ENCODE peak calls at places on chromosomes 5 and 9, in seven cellular contexts. K is stimulated activated CD4-positive, alpha-beta T cell treated with anti-CD3 and anti-CD28 coated beads, Interleukin-1b, Interleukin-23, amount 100 ng/mL, for 24 hours; P is NCI-H774; U is left colon; W is stimulated activated CD8-positive, alpha-beta memory T cell treated with anti-CD3 and anti-CD28 coated beads, Interleukin-15, amount 100 ng/mL, for 24 hours; I is bronchial epithelial cell; A is nucleus accumbens. D is an unnamed sample.

GRCh38 chr5:86999951-87000350 is 267.7 kb upstream of the RASA1 start:
- DNase-seq in W (no peak), P (no peak), K (no peak), I (no peak), A (no peak), U (no peak), D (no peak)

GRCh38 chr5:172315599-172316531 is 32.3 kb upstream of the UBTD2 start:
- DNase-seq in K (no peak), W (no peak), A (no peak), P (no peak), U (no peak), I (no peak), D (no peak)

GRCh38 chr5:29169851-29170250 is 2023.6 kb upstream of the CDH6 start:
- DNase-seq in U (no peak), P (no peak), I (no peak), W (no peak), A (no peak), K (no peak), D (no peak)

GRCh38 chr5:82045526-82046267 is 73.9 kb downstream of the ATG10 start:
- DNase-seq in A (no peak), U (no peak), P (no peak), I (peak), W (no peak), K (no peak), D (peak)

GRCh38 chr9:34486572-34486971 is 28.0 kb downstream of the DNAI1 start:
- DNase-seq in U (no peak), W (no peak), I (no peak), P (no peak), K (no peak), A (no peak), D (no peak)

GRCh38 chr9:38694676-38695075 is 25.3 kb downstream of the FAM240B start:
- DNase-seq in I (no peak), U (no peak), P (no peak), W (no peak), A (peak), K (no peak), D (no peak)

GRCh38 chr9:121842612-121842978 is 191.2 kb downstream of the DAB2IP start:
- DNase-seq in A (no peak), W (no peak), P (no peak), U (no peak), I (peak), K (no peak), D (peak)

GRCh38 chr5:134906811-134907210 is 1.9 kb downstream of the PCBD2 start:
- DNase-seq in A (no peak), I (no peak), U (no peak), P (no peak), K (no peak), W (no peak), D (no peak)

GRCh38 chr9:21110708-21111576 is 30.7 kb downstream of the IFNW1 start:
- DNase-seq in A (no peak), U (no peak), W (no peak), P (peak), I (peak), K (no peak), D (peak)

GRCh38 chr9:137837345-137838278 is 40.0 kb upstream of the CACNA1B start:
- DNase-seq in W (no peak), K (no peak), U (no peak), A (no peak), P (no peak), I (no peak), D (no peak)

D was measured in epithelial cell of esophagus.